ENCODE peak calls at places on chromosome 1, in ten cellular contexts. H is fibroblast of pulmonary artery; Z is psoas muscle; W is endodermal cell; A is NCI-H510A treated with DMSO at 0.1 percent for 48 hours; G is neuronal stem cell; C is GM04504; M is activated T-helper 1 cell treated with Interleukin-2 at 50 U/mL for 16 hours; O is activated T-cell treated with anti-CD3 and anti-CD28 coated beads, Interleukin-2, amount 50 U/mL, for 72 hours; I is type B pancreatic cell. D is an unnamed sample.
A peak's percentile ranks its signal among the peaks of the same experiment; 100 is the strongest.

GRCh38 chr1:154208677-154209390 is 2.7 kb upstream of the CFAP141 start:
- DNase-seq in M (no peak), C (no peak), Z (no peak), O (no peak), H (no peak), I (no peak), G (no peak), A (no peak), W (no peak), D (no peak)

GRCh38 chr1:39204441-39205081 is at the start of gene MACF1:
- DNase-seq in C (peak; percentile 69), G (no peak), I (no peak), H (peak; percentile 99), A (peak; percentile 99), Z (peak; percentile 54), W (peak; percentile 77), M (no peak), O (peak; percentile 50), D (no peak)

GRCh38 chr1:70518106-70518505 is 107.0 kb downstream of the CTH start:
- DNase-seq in M (no peak), I (no peak), C (no peak), H (no peak), W (no peak), Z (no peak), O (no peak), A (no peak), G (no peak), D (no peak)

GRCh38 chr1:234150892-234151291 is 222.4 kb upstream of the COA6 start:
- DNase-seq in M (no peak), G (no peak), A (no peak), W (peak; percentile 52), Z (no peak), H (no peak), I (no peak), O (no peak), C (no peak), D (no peak)

GRCh38 chr1:184150776-184151531 is 99.4 kb downstream of the TSEN15 start:
- DNase-seq in A (no peak), O (no peak), H (peak; percentile 27), Z (peak; percentile 42), I (no peak), C (peak; percentile 49), G (no peak), W (no peak), M (no peak), D (no peak)

GRCh38 chr1:43776043-43776761 is 68.9 kb downstream of the ST3GAL3 start:
- DNase-seq in M (no peak), H (peak; percentile 69), O (no peak), A (peak; percentile 71), Z (no peak), I (no peak), G (no peak), C (no peak), W (no peak), D (no peak)

GRCh38 chr1:235588916-235589515 is 60.6 kb downstream of the GNG4 start:
- DNase-seq in Z (no peak), O (no peak), I (no peak), W (no peak), A (no peak), C (peak; percentile 16), M (no peak), G (peak; percentile 12), H (peak; percentile 77), D (no peak)

GRCh38 chr1:229158317-229159294 is 112.3 kb upstream of the RAB4A start:
- DNase-seq in Z (no peak), W (no peak), M (no peak), G (no peak), C (no peak), I (no peak), A (no peak), H (no peak), O (no peak), D (no peak)

GRCh38 chr1:167095368-167095767 is 1.5 kb downstream of the STYXL2 start:
- DNase-seq in M (no peak), O (no peak), Z (no peak), C (peak; percentile 28), A (no peak), G (no peak), H (peak; percentile 17), I (no peak), W (no peak), D (no peak)

GRCh38 chr1:181423301-181423918 is 59.9 kb upstream of the CACNA1E start:
- DNase-seq in W (peak; percentile 85), A (peak; percentile 15), I (no peak), Z (no peak), H (peak; percentile 47), O (peak; percentile 34), M (peak; percentile 12), G (peak; percentile 23), C (peak; percentile 6), D (peak; percentile 63)

GRCh38 chr1:243705585-243705984 is 144.5 kb downstream of the AKT3 start:
- DNase-seq in A (peak; percentile 20), C (no peak), H (no peak), G (no peak), Z (no peak), O (no peak), W (no peak), I (no peak), M (no peak), D (no peak)

GRCh38 chr1:233959971-233960710 is 55.7 kb downstream of the SLC35F3 start:
- DNase-seq in I (no peak), C (no peak), W (no peak), M (no peak), H (no peak), O (no peak), Z (no peak), A (no peak), G (no peak), D (no peak)

GRCh38 chr1:39877231-39877778 is 6.0 kb downstream of the TRIT1 start:
- DNase-seq in O (no peak), I (no peak), H (no peak), Z (no peak), A (peak; percentile 100), C (no peak), W (no peak), G (no peak), M (no peak), D (peak; percentile 37)

GRCh38 chr1:99553301-99553700 is 92.6 kb upstream of the PALMD start:
- DNase-seq in A (no peak), C (no peak), O (no peak), M (no peak), G (no peak), Z (no peak), I (no peak), H (no peak), W (no peak), D (no peak)

GRCh38 chr1:17540255-17541001 is 930 bp downstream of the ARHGEF10L start:
- DNase-seq in A (peak; percentile 24), W (peak; percentile 90), C (no peak), M (no peak), G (peak; percentile 60), O (no peak), I (peak; percentile 75), H (peak; percentile 43), Z (peak; percentile 72), D (peak; percentile 35)

GRCh38 chr1:183987593-183988318 is 49.8 kb downstream of the COLGALT2 start:
- DNase-seq in M (no peak), A (no peak), H (peak; percentile 42), O (no peak), Z (no peak), W (no peak), C (no peak), G (no peak), I (no peak), D (no peak)

GRCh38 chr1:85569122-85569521 is 11.4 kb upstream of the CCN1 start:
- DNase-seq in M (no peak), I (no peak), G (no peak), C (peak; percentile 48), Z (no peak), H (peak; percentile 82), A (no peak), O (no peak), W (no peak), D (no peak)

GRCh38 chr1:197774691-197775281 is 494 bp downstream of the DENND1B start:
- DNase-seq in C (peak; percentile 22), H (peak; percentile 34), W (peak; percentile 75), A (no peak), Z (peak; percentile 57), I (peak; percentile 70), G (peak; percentile 35), O (peak; percentile 71), M (peak; percentile 28), D (peak; percentile 32)

GRCh38 chr1:30856260-30856790 is 52.2 kb downstream of the SDC3 start:
- DNase-seq in H (no peak), O (no peak), M (no peak), G (no peak), W (peak; percentile 74), A (peak; percentile 55), Z (no peak), C (no peak), I (no peak), D (peak; percentile 98)

GRCh38 chr1:240020871-240021270 is 70.8 kb upstream of the FMN2 start:
- DNase-seq in A (no peak), Z (no peak), M (no peak), W (no peak), C (no peak), G (no peak), I (no peak), H (no peak), O (no peak), D (no peak)

GRCh38 chr1:245863566-245864184 is 643.4 kb downstream of the SMYD3 start:
- DNase-seq in W (no peak), O (no peak), M (no peak), G (no peak), H (no peak), I (no peak), A (no peak), C (no peak), Z (no peak), D (no peak)

GRCh38 chr1:100584761-100585745 is 47.1 kb downstream of the GPR88 start:
- DNase-seq in H (peak; percentile 68), G (no peak), M (no peak), A (no peak), Z (no peak), C (no peak), I (no peak), W (no peak), O (no peak), D (no peak)

GRCh38 chr1:41631971-41632370 is 147.5 kb upstream of the EDN2 start:
- DNase-seq in W (peak; percentile 24), H (no peak), C (peak; percentile 13), M (no peak), O (no peak), Z (no peak), G (no peak), A (no peak), I (no peak), D (no peak)

GRCh38 chr1:99004270-99005141 is at the start of gene PLPPR5:
- DNase-seq in G (peak; percentile 23), H (peak; percentile 26), A (no peak), C (no peak), W (peak; percentile 85), I (peak; percentile 71), Z (peak; percentile 9), M (no peak), O (peak; percentile 35), D (peak; percentile 45)

GRCh38 chr1:234957330-234958065 is 171.1 kb downstream of the TOMM20 start:
- DNase-seq in I (peak; percentile 77), W (peak; percentile 79), M (no peak), H (peak; percentile 74), O (no peak), C (no peak), Z (no peak), G (peak; percentile 73), A (peak; percentile 62), D (no peak)

D was measured in NCI-H1105 treated with DMSO at 0.1 percent for 48 hours.